ENCODE peak calls at places on chromosomes 2 and 18, in four cellular contexts. One of them, this sample, is unnamed. For H3K4me1, the result is how much of the 10 kb centered on the place peaks cover.

GRCh38 chr2:96084006-96084857 is 32.1 kb downstream of the ADRA2B start:
- DNase-seq in H1: no peak
- DNase-seq in A549: no peak
- DNase-seq in K562: no peak
- DNase-seq in this sample: no peak

GRCh38 chr2:223093436-223093839 is 41.4 kb downstream of the KCNE4 start:
- DNase-seq in H1: no peak
- DNase-seq in A549: no peak
- DNase-seq in K562: no peak
- DNase-seq in this sample: no peak

GRCh38 chr2:26623541-26624497 is 17.3 kb downstream of the CIB4 start:
- DNase-seq in A549: no peak
- DNase-seq in K562: no peak
- DNase-seq in H1: no peak
- DNase-seq in this sample: no peak

GRCh38 chr2:168622559-168622958 is 166.5 kb downstream of the CERS6 start:
- DNase-seq in K562: no peak
- DNase-seq in H1: no peak
- DNase-seq in A549: no peak
- DNase-seq in this sample: peak

GRCh38 chr2:101435011-101435862 is 39.7 kb downstream of the RFX8 start:
- DNase-seq in A549: no peak
- DNase-seq in H1: no peak
- DNase-seq in K562: no peak
- DNase-seq in this sample: no peak

GRCh38 chr2:133885847-133886246 is 317.6 kb upstream of the NCKAP5 start:
- DNase-seq in A549: no peak
- DNase-seq in K562: no peak
- DNase-seq in H1: no peak
- DNase-seq in this sample: no peak

GRCh38 chr2:13201924-13202323 is 485.2 kb downstream of the TRIB2 start:
- DNase-seq in H1: no peak
- DNase-seq in A549: no peak
- DNase-seq in K562: no peak
- DNase-seq in this sample: no peak

GRCh38 chr2:112642961-112643360 is 2.8 kb upstream of the SLC20A1 start:
- DNase-seq in A549: no peak
- DNase-seq in K562: peak
- DNase-seq in H1: no peak
- DNase-seq in this sample: no peak

GRCh38 chr2:6957910-6958615 is 40.9 kb downstream of the RNF144A start:
- DNase-seq in H1: no peak
- DNase-seq in A549: no peak
- DNase-seq in K562: no peak
- DNase-seq in this sample: no peak

GRCh38 chr2:180012523-180012922 is 5.4 kb upstream of the CWC22 start:
- DNase-seq in K562: no peak
- DNase-seq in A549: no peak
- DNase-seq in H1: no peak
- DNase-seq in this sample: peak

GRCh38 chr2:27721335-27721734 is 50.2 kb upstream of the MRPL33 start:
- DNase-seq in A549: no peak
- DNase-seq in K562: no peak
- DNase-seq in H1: no peak
- DNase-seq in this sample: peak

GRCh38 chr2:203646266-203646864 is 60.1 kb upstream of the CD28 start:
- DNase-seq in K562: peak
- DNase-seq in A549: no peak
- DNase-seq in H1: no peak
- DNase-seq in this sample: no peak

GRCh38 chr2:172894723-172895387 is 159.2 kb downstream of the RAPGEF4 start:
- DNase-seq in H1: no peak
- DNase-seq in A549: no peak
- DNase-seq in K562: no peak
- DNase-seq in this sample: no peak

GRCh38 chr2:181770145-181770544 is 89.8 kb upstream of the NEUROD1 start:
- DNase-seq in A549: no peak
- DNase-seq in K562: no peak
- DNase-seq in H1: no peak
- DNase-seq in this sample: no peak

GRCh38 chr18:33596178-33596854 is 18.3 kb downstream of the ASXL3 start:
- DNase-seq in H1: no peak
- DNase-seq in A549: no peak
- DNase-seq in K562: no peak
- DNase-seq in this sample: no peak
- TF ChIP-seq KDM1A in H1: no peak
- TF ChIP-seq KDM1A in A549: no peak
- TF ChIP-seq KDM1A in K562: no peak
- TF ChIP-seq KDM1A in this sample: no peak

GRCh38 chr2:136932700-136933099 is 167.4 kb downstream of the THSD7B start:
- DNase-seq in A549: no peak
- DNase-seq in H1: peak
- DNase-seq in K562: no peak
- DNase-seq in this sample: peak

GRCh38 chr2:136929531-136929930 is 164.2 kb downstream of the THSD7B start:
- DNase-seq in H1: no peak
- DNase-seq in K562: no peak
- DNase-seq in A549: no peak
- DNase-seq in this sample: no peak

GRCh38 chr2:136935119-136935518 is 169.8 kb downstream of the THSD7B start:
- DNase-seq in H1: no peak
- DNase-seq in A549: no peak
- DNase-seq in K562: no peak
- DNase-seq in this sample: no peak
- H3K4me1 ChIP-seq in H1: under half
- H3K4me1 ChIP-seq in A549: under half
- H3K4me1 ChIP-seq in K562: under half
- H3K4me1 ChIP-seq in this sample: under half

DNA sequence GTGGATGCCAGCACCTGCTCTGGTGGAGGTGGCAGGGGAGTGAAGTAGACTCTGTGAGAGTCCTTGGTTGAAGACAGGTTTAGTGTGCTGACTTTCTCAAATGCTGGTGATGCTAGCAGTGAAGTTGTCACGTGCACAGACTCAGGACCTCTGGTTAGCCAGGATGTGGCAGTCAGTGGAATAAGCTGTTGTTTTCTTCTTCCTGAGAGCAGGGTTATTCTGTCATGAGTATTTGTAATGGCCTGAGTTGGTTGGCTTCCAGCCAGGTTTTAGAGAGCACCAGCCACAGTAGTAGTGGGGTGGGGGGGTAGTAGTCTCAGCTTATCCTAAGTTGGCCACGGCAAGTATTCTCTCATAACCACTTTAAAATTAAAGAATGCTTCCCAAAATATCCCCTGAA is 238.5 kb upstream of the FBXO11 start:
- DNase-seq in H1: no peak
- DNase-seq in K562: peak
- DNase-seq in A549: no peak
- DNase-seq in this sample: no peak
- TF ChIP-seq MAFK in H1: no peak
- TF ChIP-seq MAFK in K562: no peak
- TF ChIP-seq MAFK in A549: no peak
- TF ChIP-seq MAFK in this sample: no peak

DNA sequence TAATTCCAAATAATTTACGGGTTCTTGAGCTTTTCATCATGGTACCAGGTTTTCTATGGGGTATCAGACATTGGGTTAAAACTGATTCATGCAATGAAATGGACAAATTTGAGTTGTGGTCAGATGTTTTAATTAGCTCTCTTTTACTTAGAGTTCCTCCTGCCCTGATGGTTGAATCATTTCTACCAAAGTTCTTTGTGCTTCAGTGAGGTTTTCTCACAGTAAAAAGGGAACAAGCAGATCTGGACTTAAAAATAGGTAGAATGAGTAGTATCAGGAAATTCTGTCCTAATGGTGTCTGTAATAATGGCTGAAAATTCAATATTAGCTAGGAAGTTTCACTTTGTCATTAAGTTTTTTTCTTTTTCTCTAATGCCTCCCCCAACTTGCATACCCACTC is 159.7 kb upstream of the LRRTM1 start:
- DNase-seq in K562: no peak
- DNase-seq in A549: no peak
- DNase-seq in H1: no peak
- DNase-seq in this sample: no peak
- TF ChIP-seq KDM1A in K562: no peak
- TF ChIP-seq KDM1A in A549: no peak
- TF ChIP-seq KDM1A in H1: no peak
- TF ChIP-seq KDM1A in this sample: no peak

GRCh38 chr2:43426305-43427031 is 169.4 kb downstream of the THADA start:
- DNase-seq in A549: peak
- DNase-seq in H1: no peak
- DNase-seq in K562: peak
- DNase-seq in this sample: peak
- H3K4me1 ChIP-seq in A549: half or more
- H3K4me1 ChIP-seq in H1: under half
- H3K4me1 ChIP-seq in K562: under half
- H3K4me1 ChIP-seq in this sample: half or more

GRCh38 chr18:48986851-48987761 is 36.3 kb upstream of the SMAD7 start:
- DNase-seq in A549: no peak
- DNase-seq in K562: no peak
- DNase-seq in H1: no peak
- DNase-seq in this sample: no peak

GRCh38 chr18:48987821-48988220 is 37.1 kb upstream of the SMAD7 start:
- DNase-seq in H1: no peak
- DNase-seq in A549: no peak
- DNase-seq in K562: no peak
- DNase-seq in this sample: peak

GRCh38 chr18:48982269-48982668 is 31.5 kb upstream of the SMAD7 start:
- DNase-seq in K562: peak
- DNase-seq in A549: no peak
- DNase-seq in H1: no peak
- DNase-seq in this sample: peak

GRCh38 chr18:48979944-48980890 is 29.5 kb upstream of the SMAD7 start:
- DNase-seq in K562: no peak
- DNase-seq in A549: no peak
- DNase-seq in H1: no peak
- DNase-seq in this sample: peak

DNA sequence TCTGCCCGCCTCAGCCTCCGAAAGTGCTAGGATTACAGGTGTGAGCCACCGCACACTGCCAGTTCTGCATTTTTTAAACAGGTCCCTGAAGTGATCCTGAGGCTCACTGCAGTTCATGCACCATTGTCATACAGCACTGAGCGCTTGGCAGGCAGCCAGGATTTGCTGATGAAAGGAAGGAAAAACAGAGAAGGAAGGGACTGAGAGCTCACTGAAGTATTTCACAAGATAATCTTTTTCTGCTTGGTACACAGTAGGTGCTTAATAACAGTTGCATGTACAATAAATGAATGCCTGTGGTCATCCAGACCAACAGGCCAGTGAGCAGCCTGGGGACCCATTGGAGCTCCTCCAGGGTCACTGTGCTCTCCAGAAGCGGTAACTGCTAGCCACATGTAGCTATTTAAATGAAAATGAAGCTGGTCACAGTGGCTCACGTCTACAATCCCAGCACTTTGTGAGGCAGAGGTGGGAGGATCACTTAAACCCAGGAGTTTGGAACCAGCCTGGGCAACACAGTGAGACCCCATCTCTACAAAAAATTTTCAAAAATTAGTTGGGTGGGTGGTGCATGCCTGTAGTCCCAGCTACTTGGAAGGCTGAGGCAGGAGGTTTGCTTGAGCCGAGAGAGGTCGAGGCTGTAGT is 33.1 kb upstream of the SMAD7 start:
- DNase-seq in A549: no peak
- DNase-seq in K562: peak
- DNase-seq in H1: no peak
- DNase-seq in this sample: peak
- TF ChIP-seq MAFK in A549: no peak
- TF ChIP-seq MAFK in K562: no peak
- TF ChIP-seq MAFK in H1: no peak
- TF ChIP-seq MAFK in this sample: no peak

DNA sequence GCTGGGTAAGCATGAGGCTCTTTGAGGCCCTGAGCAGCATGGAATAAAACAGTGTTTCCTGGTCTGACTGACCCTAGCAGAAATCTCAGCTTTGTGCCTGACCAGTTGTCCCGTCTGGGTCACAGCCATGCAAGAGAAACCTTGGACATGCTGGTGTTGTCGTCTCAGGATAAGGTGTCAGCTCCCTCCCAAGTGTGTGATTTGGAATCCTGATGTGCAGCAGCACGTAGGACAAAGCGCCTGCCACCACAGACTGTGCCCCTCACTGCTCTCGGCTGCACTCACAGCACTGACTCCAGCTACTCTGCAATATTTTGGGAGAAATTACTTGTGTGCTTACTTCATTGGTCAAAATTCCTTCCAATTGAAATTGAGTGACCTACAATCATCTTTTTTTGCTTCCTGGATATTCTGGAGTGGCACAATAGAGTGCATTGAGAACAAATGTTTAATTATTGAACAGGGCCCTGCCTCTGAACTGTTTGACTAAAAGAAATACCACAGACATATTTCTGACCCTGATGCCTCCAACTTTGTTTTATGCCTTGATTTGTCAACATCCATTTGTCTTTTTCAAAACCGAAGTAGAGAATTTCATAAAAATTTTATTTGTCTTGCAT is 352.4 kb downstream of the SOCS6 start:
- DNase-seq in A549: no peak
- DNase-seq in K562: no peak
- DNase-seq in H1: no peak
- DNase-seq in this sample: no peak
- TF ChIP-seq KDM1A in A549: no peak
- TF ChIP-seq KDM1A in K562: no peak
- TF ChIP-seq KDM1A in H1: no peak
- TF ChIP-seq KDM1A in this sample: no peak

GRCh38 chr18:48739266-48740067 is 200.6 kb downstream of the CTIF start:
- DNase-seq in K562: no peak
- DNase-seq in A549: no peak
- DNase-seq in H1: no peak
- DNase-seq in this sample: no peak
- H3K4me1 ChIP-seq in K562: under half
- H3K4me1 ChIP-seq in A549: under half
- H3K4me1 ChIP-seq in H1: under half
- H3K4me1 ChIP-seq in this sample: under half